ENCODE peak calls at places on chromosomes 12 and 14, in six cellular contexts. S is mesothelial cell of epicardium, H is upper lobe of right lung, V is mucosa of descending colon, I is cardiac muscle cell, D is ACHN. Y is an unnamed sample.

GRCh38 chr14:44791730-44792129 is 170.0 kb downstream of the KLHL28 start:
- DNase-seq in D (no peak), I (no peak), V (no peak), H (no peak), S (no peak), Y (no peak)

GRCh38 chr12:76460807-76461206 is 98.8 kb downstream of the OSBPL8 start:
- DNase-seq in H (no peak), I (no peak), D (no peak), V (no peak), S (no peak), Y (no peak)

GRCh38 chr12:120262852-120263724 is 2.4 kb downstream of the PXN start:
- DNase-seq in D (peak), H (no peak), I (no peak), V (no peak), S (no peak), Y (no peak)

GRCh38 chr14:71395151-71395604 is 487.9 kb downstream of the PCNX1 start:
- DNase-seq in H (no peak), S (no peak), V (no peak), D (no peak), I (no peak), Y (no peak)

GRCh38 chr14:101603096-101603495 is 41.8 kb downstream of the DIO3 start:
- DNase-seq in V (no peak), H (no peak), D (no peak), I (no peak), S (no peak), Y (no peak)

GRCh38 chr14:51776102-51776894 is 84.1 kb upstream of the GNG2 start:
- DNase-seq in D (peak), I (peak), S (no peak), H (no peak), V (peak), Y (peak)

GRCh38 chr12:57889541-57889989 is 43.0 kb upstream of the CTDSP2 start:
- DNase-seq in H (peak), D (no peak), S (no peak), V (peak), I (no peak), Y (no peak)

GRCh38 chr12:96720363-96720705 is 186.7 kb upstream of the NEDD1 start:
- DNase-seq in V (peak), S (no peak), D (peak), H (no peak), I (no peak), Y (no peak)

GRCh38 chr14:103386632-103387329 is 1.6 kb downstream of the MARK3 start:
- DNase-seq in D (peak), H (no peak), I (peak), S (no peak), V (no peak), Y (no peak)

GRCh38 chr12:47222960-47223847 is 143.4 kb upstream of the AMIGO2 start:
- DNase-seq in D (no peak), H (no peak), I (no peak), S (no peak), V (no peak), Y (no peak)

GRCh38 chr12:127893875-127894635 is 372.9 kb upstream of the TMEM132C start:
- DNase-seq in D (peak), S (no peak), V (peak), H (no peak), I (peak), Y (no peak)

GRCh38 chr12:82209533-82209932 is 148.7 kb downstream of the CCDC59 start:
- DNase-seq in D (no peak), I (no peak), V (no peak), H (no peak), S (no peak), Y (no peak)

GRCh38 chr12:15230137-15230536 is 8.9 kb upstream of the RERG start:
- DNase-seq in S (no peak), I (no peak), H (no peak), V (no peak), D (no peak), Y (no peak)

GRCh38 chr12:71639341-71639760 is 24.3 kb downstream of the ZFC3H1 start:
- DNase-seq in I (peak), S (no peak), V (no peak), H (no peak), D (peak), Y (no peak)

GRCh38 chr14:54567224-54567633 is 301 bp downstream of the SAMD4A start:
- DNase-seq in I (peak), D (peak), S (no peak), V (peak), H (no peak), Y (no peak)

GRCh38 chr12:77213316-77213715 is 147.9 kb upstream of the E2F7 start:
- DNase-seq in H (no peak), D (no peak), S (no peak), V (peak), I (peak), Y (no peak)

GRCh38 chr12:78696267-78696666 is 168.3 kb upstream of the SYT1 start:
- DNase-seq in S (no peak), I (no peak), D (no peak), V (no peak), H (no peak), Y (no peak)

GRCh38 chr12:17215754-17216153 is 609.8 kb upstream of the LMO3 start:
- DNase-seq in H (no peak), V (no peak), I (no peak), S (no peak), D (peak), Y (no peak)

GRCh38 chr14:79356040-79356439 is 855.3 kb downstream of the DIO2 start:
- DNase-seq in H (no peak), S (no peak), I (no peak), V (no peak), D (no peak), Y (no peak)

GRCh38 chr12:63849641-63850040 is 5.1 kb downstream of the SRGAP1 start:
- DNase-seq in H (no peak), S (no peak), D (no peak), I (no peak), V (no peak), Y (no peak)

GRCh38 chr12:117968826-117969659 is at the start of gene KSR2:
- DNase-seq in H (peak), D (peak), V (peak), S (peak), I (peak), Y (peak)

GRCh38 chr14:60648934-60649814 is at the start of gene SIX1:
- DNase-seq in V (peak), S (peak), D (peak), H (peak), I (peak), Y (peak)

GRCh38 chr14:41235466-41235865 is 371.2 kb upstream of the LRFN5 start:
- DNase-seq in S (no peak), D (no peak), I (no peak), H (no peak), V (no peak), Y (no peak)

GRCh38 chr14:59632381-59632780 is 55.8 kb upstream of the CCDC175 start:
- DNase-seq in I (peak), H (no peak), V (peak), D (peak), S (no peak), Y (no peak)

GRCh38 chr12:10363922-10364838 is 25.7 kb downstream of the KLRK1 start:
- DNase-seq in D (peak), I (peak), S (no peak), V (peak), H (no peak), Y (peak)

GRCh38 chr12:33432992-33433391 is 6.6 kb downstream of the SYT10 start:
- DNase-seq in D (no peak), V (no peak), I (no peak), H (no peak), S (no peak), Y (no peak)

GRCh38 chr12:131944601-131945251 is 5.0 kb upstream of the EP400 start:
- DNase-seq in S (no peak), I (no peak), H (peak), V (no peak), D (no peak), Y (no peak)

GRCh38 chr14:57060276-57060956 is 208.3 kb downstream of the EXOC5 start:
- DNase-seq in S (no peak), D (no peak), V (no peak), H (no peak), I (peak), Y (peak)

GRCh38 chr14:99682809-99683618 is 1.1 kb upstream of the CYP46A1 start:
- DNase-seq in S (peak), I (peak), D (peak), V (peak), H (peak), Y (peak)

GRCh38 chr14:78595797-78596196 is 425.6 kb downstream of the NRXN3 start:
- DNase-seq in S (no peak), H (no peak), I (no peak), V (no peak), D (no peak), Y (no peak)

Y was measured in T-helper 2 cell treated with Interferon-gamma antibody and Interleukin-4, amounts not matched to agents 5 μg/mL and 100 μg/mL, for 36 hours.